ENCODE peak calls at places on chromosomes 11 and 22, in four cellular contexts. N is endothelial cell, E is H9, T is cardiac fibroblast. O is an unnamed sample.

GRCh38 chr11:61297741-61298140 is 2.6 kb upstream of the VWCE start:
- DNase-seq in N (no peak), E (no peak), T (peak), O (no peak)

GRCh38 chr11:11993814-11994213 is 14.6 kb downstream of the DKK3 start:
- DNase-seq in N (no peak), E (peak), T (peak), O (no peak)

GRCh38 chr11:102780491-102780918 is at the start of gene MMP10:
- DNase-seq in N (no peak), E (peak), T (peak), O (no peak)

GRCh38 chr11:76790251-76790650 is 7.1 kb downstream of the TSKU start:
- DNase-seq in N (no peak), E (no peak), T (no peak), O (no peak)

GRCh38 chr22:38981005-38981658 is 1.0 kb upstream of the APOBEC3B start:
- DNase-seq in N (no peak), E (peak), T (peak), O (peak)

GRCh38 chr11:101880208-101880607 is 34.6 kb upstream of the CEP126 start:
- DNase-seq in N (no peak), E (no peak), T (peak), O (no peak)

GRCh38 chr11:105862736-105863367 is 159.2 kb downstream of the MSANTD4 start:
- DNase-seq in N (no peak), E (no peak), T (peak), O (no peak)

GRCh38 chr11:12182650-12183511 is 72.5 kb downstream of the MICAL2 start:
- DNase-seq in N (no peak), E (no peak), T (peak), O (no peak)

GRCh38 chr11:65782816-65783228 is 2.0 kb upstream of the AP5B1 start:
- DNase-seq in N (no peak), E (no peak), T (no peak), O (no peak)

GRCh38 chr11:84780689-84781293 is 846.4 kb downstream of the DLG2 start:
- DNase-seq in N (no peak), E (no peak), T (peak), O (no peak)

GRCh38 chr11:117819096-117820040 is 5.2 kb downstream of the FXYD2 start:
- DNase-seq in N (peak), E (peak), T (peak), O (peak)

DNA sequence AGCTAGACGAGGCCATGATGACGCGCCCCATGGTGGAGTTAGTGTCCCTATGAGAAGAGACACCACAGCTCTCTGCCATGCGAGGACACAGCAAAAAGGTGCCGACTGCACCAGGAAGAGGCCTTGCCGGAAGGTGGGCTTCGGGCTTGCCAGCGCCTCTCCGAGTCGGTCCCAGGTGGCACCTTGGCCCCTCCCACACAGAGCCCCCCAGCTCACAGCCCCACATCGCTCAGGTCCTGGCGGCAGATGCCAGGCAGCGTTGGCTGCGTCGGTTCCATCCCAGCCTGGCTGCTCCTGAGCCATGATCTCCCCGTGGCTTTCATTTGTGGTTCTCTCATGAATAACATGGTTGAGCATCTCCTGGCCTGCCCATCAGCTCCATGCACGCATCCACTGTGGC is 24.0 kb downstream of the CHID1 start:
- DNase-seq in N (no peak), E (no peak), T (no peak), O (no peak)
- TF ChIP-seq CTCF in N (no peak), E (no peak), T (no peak), O (no peak)

DNA sequence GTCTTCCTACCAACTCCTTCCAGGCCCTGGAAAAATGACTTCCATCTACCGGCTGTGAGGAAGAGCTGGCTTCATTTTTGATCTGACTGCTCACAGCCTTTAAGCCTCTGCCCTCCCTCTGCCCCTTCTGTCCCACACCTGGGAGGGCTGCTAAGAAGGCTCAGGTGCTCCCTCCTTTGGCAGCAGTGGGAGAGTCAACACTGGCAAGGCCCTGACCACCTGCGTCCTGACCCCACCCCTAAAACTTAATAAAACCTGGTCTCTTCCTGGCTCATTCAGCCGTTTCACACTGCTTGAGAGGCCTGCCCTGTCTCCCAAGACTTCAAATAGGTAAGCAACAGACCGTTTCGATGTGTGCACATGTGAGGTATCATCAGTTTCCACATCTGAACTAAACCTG is 52.1 kb upstream of the NFRKB start:
- DNase-seq in N (no peak), E (peak), T (no peak), O (no peak)
- TF ChIP-seq CTCF in N (no peak), E (peak), T (no peak), O (no peak)

GRCh38 chr11:14306481-14306880 is 52.5 kb downstream of the RRAS2 start:
- DNase-seq in N (no peak), E (peak), T (no peak), O (no peak)
- TF ChIP-seq CTCF in N (no peak), E (peak), T (peak), O (no peak)

GRCh38 chr22:44954113-44954512 is 55.7 kb downstream of the PHF21B start:
- DNase-seq in N (no peak), E (no peak), T (no peak), O (no peak)

GRCh38 chr22:44952863-44953790 is 56.7 kb downstream of the PHF21B start:
- DNase-seq in N (no peak), E (peak), T (no peak), O (no peak)

GRCh38 chr22:44956835-44957234 is 53.0 kb downstream of the PHF21B start:
- DNase-seq in N (no peak), E (peak), T (no peak), O (no peak)

GRCh38 chr22:44957267-44957905 is 52.4 kb downstream of the PHF21B start:
- DNase-seq in N (no peak), E (peak), T (no peak), O (no peak)

DNA sequence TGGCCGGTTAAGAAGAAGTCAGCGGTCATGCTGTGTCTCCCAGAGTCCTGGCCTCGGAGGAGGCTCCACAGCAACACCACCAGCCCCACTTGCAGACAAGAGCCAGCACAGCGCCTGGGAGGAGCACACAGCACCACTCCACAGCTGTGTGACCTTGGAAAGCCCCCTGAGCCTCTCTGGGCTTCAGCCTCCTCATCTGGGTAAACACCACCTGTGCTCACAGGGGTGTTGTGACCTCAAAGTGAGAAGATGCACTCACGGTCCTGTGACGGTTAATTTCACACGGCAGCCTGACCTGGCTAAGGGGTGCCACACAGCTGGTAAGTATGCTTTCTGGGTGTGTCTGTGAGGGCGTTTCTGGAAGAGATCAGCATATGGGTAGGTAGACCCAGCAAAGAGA is 54.7 kb downstream of the PHF21B start:
- DNase-seq in N (no peak), E (no peak), T (no peak), O (no peak)
- TF ChIP-seq CTCF in N (no peak), E (no peak), T (no peak), O (no peak)

GRCh38 chr22:21624120-21624879 is 5.5 kb downstream of the YDJC start:
- DNase-seq in N (peak), E (peak), T (peak), O (peak)
- TF ChIP-seq CTCF in N (peak), E (peak), T (peak), O (peak)

DNA sequence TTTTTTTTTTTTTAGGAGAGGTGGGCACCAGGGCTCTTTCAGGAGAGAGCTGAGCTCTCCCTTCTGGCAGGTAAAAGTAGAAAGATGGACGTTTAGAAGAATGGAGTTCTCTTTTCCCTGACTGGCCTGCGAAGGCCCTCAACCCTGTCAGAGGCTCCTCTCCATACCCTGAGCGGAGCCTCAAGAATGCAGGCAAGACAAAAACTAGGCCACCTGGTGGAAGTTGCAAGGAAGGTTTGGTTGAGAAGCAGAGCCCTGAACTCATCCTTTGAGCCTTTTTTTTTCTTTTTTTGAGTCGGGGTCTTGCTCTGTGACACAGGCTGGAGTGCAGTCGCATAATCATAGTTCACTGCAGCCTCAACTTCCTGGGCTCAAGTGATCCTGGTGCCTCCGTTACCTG is 1.4 kb downstream of the OTOG start:
- DNase-seq in N (no peak), E (peak), T (no peak), O (no peak)
- TF ChIP-seq CTCF in N (no peak), E (peak), T (no peak), O (no peak)

DNA sequence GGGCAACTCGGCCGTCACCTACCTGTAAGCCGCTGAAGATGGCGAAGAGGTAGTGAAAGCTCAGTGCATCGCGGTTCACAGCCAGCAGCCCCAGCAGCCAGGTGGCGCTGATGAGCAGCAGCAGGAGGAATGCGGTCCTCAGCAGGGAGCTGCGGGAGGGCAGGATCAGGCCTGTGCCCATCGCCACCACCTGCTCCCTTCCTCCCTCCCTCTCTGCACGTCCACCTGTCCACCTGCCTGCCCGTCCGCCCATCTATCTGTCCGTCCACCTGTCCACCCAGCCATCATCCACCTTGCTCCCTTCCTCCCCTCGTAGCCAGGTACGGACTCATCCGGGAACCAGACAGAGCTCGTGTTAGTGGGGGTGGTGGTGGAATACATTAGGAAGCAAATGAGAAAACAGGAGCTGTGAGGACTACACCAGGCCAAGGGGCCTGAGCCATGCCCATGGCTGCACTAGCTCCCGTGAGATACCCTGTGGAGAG is 32.2 kb downstream of the TRMU start:
- DNase-seq in N (peak), E (peak), T (peak), O (peak)
- TF ChIP-seq CTCF in N (peak), E (peak), T (peak), O (peak)